ENCODE peak calls at places on chromosome 18, in ten cellular contexts. One of them, this sample, is unnamed.

GRCh38 chr18:24370120-24370519 is 27.5 kb downstream of the OSBPL1A start:
- DNase-seq in breast epithelium: no peak
- DNase-seq in GM23338: no peak
- DNase-seq in GM12892: no peak
- DNase-seq in H1: no peak
- DNase-seq in HCT116: no peak
- DNase-seq in transverse colon: no peak
- DNase-seq in sigmoid colon: no peak
- DNase-seq in HL-60: no peak
- DNase-seq in stomach: no peak
- DNase-seq in this sample: no peak

GRCh38 chr18:13036622-13037320 is 45.6 kb downstream of the CEP192 start:
- DNase-seq in breast epithelium: no peak
- DNase-seq in GM23338: no peak
- DNase-seq in GM12892: no peak
- DNase-seq in H1: no peak
- DNase-seq in HCT116: no peak
- DNase-seq in transverse colon: no peak
- DNase-seq in sigmoid colon: no peak
- DNase-seq in HL-60: no peak
- DNase-seq in stomach: no peak
- DNase-seq in this sample: no peak

GRCh38 chr18:62979172-62979571 is 263.8 kb downstream of the PHLPP1 start:
- DNase-seq in breast epithelium: peak; percentile 73
- DNase-seq in GM23338: no peak
- DNase-seq in GM12892: no peak
- DNase-seq in H1: no peak
- DNase-seq in HCT116: no peak
- DNase-seq in transverse colon: no peak
- DNase-seq in sigmoid colon: no peak
- DNase-seq in HL-60: peak; percentile 97
- DNase-seq in stomach: peak; percentile 60
- DNase-seq in this sample: no peak

GRCh38 chr18:39037925-39038324 is 1472.3 kb upstream of the CELF4 start:
- DNase-seq in breast epithelium: no peak
- DNase-seq in GM23338: no peak
- DNase-seq in GM12892: no peak
- DNase-seq in H1: no peak
- DNase-seq in HCT116: no peak
- DNase-seq in transverse colon: no peak
- DNase-seq in sigmoid colon: no peak
- DNase-seq in HL-60: no peak
- DNase-seq in stomach: no peak
- DNase-seq in this sample: no peak

GRCh38 chr18:62577748-62578147 is 54.9 kb downstream of the ZCCHC2 start:
- DNase-seq in breast epithelium: no peak
- DNase-seq in GM23338: no peak
- DNase-seq in GM12892: no peak
- DNase-seq in H1: no peak
- DNase-seq in HCT116: no peak
- DNase-seq in transverse colon: no peak
- DNase-seq in sigmoid colon: no peak
- DNase-seq in HL-60: no peak
- DNase-seq in stomach: no peak
- DNase-seq in this sample: no peak

GRCh38 chr18:77250501-77250925 is 865 bp downstream of the GALR1 start:
- DNase-seq in breast epithelium: no peak
- DNase-seq in GM23338: peak; percentile 59
- DNase-seq in GM12892: no peak
- DNase-seq in H1: no peak
- DNase-seq in HCT116: no peak
- DNase-seq in transverse colon: no peak
- DNase-seq in sigmoid colon: no peak
- DNase-seq in HL-60: no peak
- DNase-seq in stomach: no peak
- DNase-seq in this sample: no peak

GRCh38 chr18:31658670-31659573 is 25.5 kb downstream of the B4GALT6 start:
- DNase-seq in breast epithelium: no peak
- DNase-seq in GM23338: no peak
- DNase-seq in GM12892: no peak
- DNase-seq in H1: no peak
- DNase-seq in HCT116: no peak
- DNase-seq in transverse colon: no peak
- DNase-seq in sigmoid colon: no peak
- DNase-seq in HL-60: no peak
- DNase-seq in stomach: no peak
- DNase-seq in this sample: no peak

GRCh38 chr18:79586436-79587297 is 92.9 kb upstream of the CTDP1 start:
- DNase-seq in breast epithelium: no peak
- DNase-seq in GM23338: no peak
- DNase-seq in GM12892: no peak
- DNase-seq in H1: no peak
- DNase-seq in HCT116: no peak
- DNase-seq in transverse colon: peak; percentile 4
- DNase-seq in sigmoid colon: peak; percentile 59
- DNase-seq in HL-60: no peak
- DNase-seq in stomach: no peak
- DNase-seq in this sample: no peak

GRCh38 chr18:26863122-26863879 is 2.2 kb downstream of the AQP4 start:
- DNase-seq in breast epithelium: peak; percentile 63
- DNase-seq in GM23338: peak; percentile 75
- DNase-seq in GM12892: no peak
- DNase-seq in H1: no peak
- DNase-seq in HCT116: no peak
- DNase-seq in transverse colon: peak; percentile 74
- DNase-seq in sigmoid colon: peak; percentile 62
- DNase-seq in HL-60: no peak
- DNase-seq in stomach: peak; percentile 92
- DNase-seq in this sample: no peak

GRCh38 chr18:58407649-58408407 is 221.1 kb downstream of the ALPK2 start:
- DNase-seq in breast epithelium: no peak
- DNase-seq in GM23338: no peak
- DNase-seq in GM12892: no peak
- DNase-seq in H1: no peak
- DNase-seq in HCT116: no peak
- DNase-seq in transverse colon: no peak
- DNase-seq in sigmoid colon: no peak
- DNase-seq in HL-60: no peak
- DNase-seq in stomach: no peak
- DNase-seq in this sample: peak; percentile 100

GRCh38 chr18:33761363-33761762 is 183.3 kb downstream of the ASXL3 start:
- DNase-seq in breast epithelium: no peak
- DNase-seq in GM23338: no peak
- DNase-seq in GM12892: no peak
- DNase-seq in H1: no peak
- DNase-seq in HCT116: no peak
- DNase-seq in transverse colon: no peak
- DNase-seq in sigmoid colon: no peak
- DNase-seq in HL-60: no peak
- DNase-seq in stomach: peak; percentile 40
- DNase-seq in this sample: no peak

GRCh38 chr18:28095041-28095440 is 81.9 kb downstream of the CDH2 start:
- DNase-seq in breast epithelium: no peak
- DNase-seq in GM23338: no peak
- DNase-seq in GM12892: no peak
- DNase-seq in H1: no peak
- DNase-seq in HCT116: no peak
- DNase-seq in transverse colon: no peak
- DNase-seq in sigmoid colon: no peak
- DNase-seq in HL-60: no peak
- DNase-seq in stomach: no peak
- DNase-seq in this sample: no peak

GRCh38 chr18:26746284-26747130 is 119.0 kb downstream of the AQP4 start:
- DNase-seq in breast epithelium: no peak
- DNase-seq in GM23338: no peak
- DNase-seq in GM12892: no peak
- DNase-seq in H1: no peak
- DNase-seq in HCT116: no peak
- DNase-seq in transverse colon: no peak
- DNase-seq in sigmoid colon: no peak
- DNase-seq in HL-60: no peak
- DNase-seq in stomach: no peak
- DNase-seq in this sample: peak; percentile 10

GRCh38 chr18:46070232-46070631 is 1.8 kb downstream of the PSTPIP2 start:
- DNase-seq in breast epithelium: no peak
- DNase-seq in GM23338: no peak
- DNase-seq in GM12892: no peak
- DNase-seq in H1: no peak
- DNase-seq in HCT116: no peak
- DNase-seq in transverse colon: no peak
- DNase-seq in sigmoid colon: no peak
- DNase-seq in HL-60: no peak
- DNase-seq in stomach: no peak
- DNase-seq in this sample: no peak

GRCh38 chr18:46067431-46068007 is 4.5 kb downstream of the PSTPIP2 start:
- DNase-seq in breast epithelium: no peak
- DNase-seq in GM23338: peak; percentile 16
- DNase-seq in GM12892: no peak
- DNase-seq in H1: no peak
- DNase-seq in HCT116: peak; percentile 43
- DNase-seq in transverse colon: no peak
- DNase-seq in sigmoid colon: no peak
- DNase-seq in HL-60: no peak
- DNase-seq in stomach: no peak
- DNase-seq in this sample: peak; percentile 45

GRCh38 chr18:46070683-46071614 is 1.1 kb downstream of the PSTPIP2 start:
- DNase-seq in breast epithelium: no peak
- DNase-seq in GM23338: peak; percentile 8
- DNase-seq in GM12892: no peak
- DNase-seq in H1: no peak
- DNase-seq in HCT116: no peak
- DNase-seq in transverse colon: no peak
- DNase-seq in sigmoid colon: peak; percentile 66
- DNase-seq in HL-60: no peak
- DNase-seq in stomach: no peak
- DNase-seq in this sample: no peak

GRCh38 chr18:46068763-46069162 is 3.3 kb downstream of the PSTPIP2 start:
- DNase-seq in breast epithelium: no peak
- DNase-seq in GM23338: no peak
- DNase-seq in GM12892: no peak
- DNase-seq in H1: no peak
- DNase-seq in HCT116: no peak
- DNase-seq in transverse colon: no peak
- DNase-seq in sigmoid colon: no peak
- DNase-seq in HL-60: no peak
- DNase-seq in stomach: no peak
- DNase-seq in this sample: no peak

GRCh38 chr18:46069524-46069923 is 2.5 kb downstream of the PSTPIP2 start:
- DNase-seq in breast epithelium: no peak
- DNase-seq in GM23338: no peak
- DNase-seq in GM12892: no peak
- DNase-seq in H1: no peak
- DNase-seq in HCT116: no peak
- DNase-seq in transverse colon: no peak
- DNase-seq in sigmoid colon: no peak
- DNase-seq in HL-60: no peak
- DNase-seq in stomach: no peak
- DNase-seq in this sample: no peak
- TF ChIP-seq POLR2AphosphoS5 in breast epithelium: no peak
- TF ChIP-seq POLR2AphosphoS5 in GM23338: no peak
- TF ChIP-seq POLR2AphosphoS5 in GM12892: no peak
- TF ChIP-seq POLR2AphosphoS5 in H1: no peak
- TF ChIP-seq POLR2AphosphoS5 in HCT116: no peak
- TF ChIP-seq POLR2AphosphoS5 in transverse colon: no peak
- TF ChIP-seq POLR2AphosphoS5 in sigmoid colon: no peak
- TF ChIP-seq POLR2AphosphoS5 in HL-60: no peak
- TF ChIP-seq POLR2AphosphoS5 in stomach: no peak
- TF ChIP-seq POLR2AphosphoS5 in this sample: no peak

DNA sequence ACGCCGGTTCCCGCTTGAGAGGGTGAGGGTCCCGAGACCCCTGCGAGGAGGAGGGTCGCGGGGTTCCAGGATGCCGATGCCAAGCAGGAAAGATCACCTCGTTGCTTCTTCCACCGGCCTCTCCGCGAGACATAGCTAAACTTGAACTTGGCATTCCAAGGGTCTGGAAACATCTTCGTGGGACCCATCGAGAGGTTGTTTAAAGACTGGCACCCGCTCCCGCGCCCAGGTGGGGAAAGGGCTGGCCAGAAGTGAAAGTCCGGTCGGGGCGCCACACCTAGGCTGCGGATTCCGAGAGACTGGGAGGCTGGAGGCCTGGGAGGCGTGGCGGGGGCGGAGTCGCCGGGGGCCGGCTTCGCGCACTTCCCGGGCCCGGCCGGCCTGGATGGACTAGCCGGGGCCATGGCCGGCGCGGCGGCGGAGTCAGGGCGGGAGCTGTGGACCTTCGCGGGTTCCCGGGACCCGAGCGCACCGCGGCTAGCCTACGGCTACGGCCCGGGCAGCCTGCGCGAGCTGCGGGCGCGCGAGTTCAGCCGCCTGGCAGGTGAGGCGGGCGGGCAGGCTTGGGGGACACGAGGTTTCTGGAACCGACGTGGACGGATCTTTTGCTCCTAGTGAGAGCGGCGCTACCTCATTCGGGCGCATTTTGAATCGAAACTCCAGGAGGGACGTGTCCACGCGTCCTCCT is at the start of gene MOCOS:
- DNase-seq in breast epithelium: peak; percentile 68
- DNase-seq in GM23338: peak; percentile 88
- DNase-seq in GM12892: peak; percentile 69
- DNase-seq in H1: no peak
- DNase-seq in HCT116: peak; percentile 29
- DNase-seq in transverse colon: peak; percentile 90
- DNase-seq in sigmoid colon: peak; percentile 86
- DNase-seq in HL-60: no peak
- DNase-seq in stomach: peak; percentile 89
- DNase-seq in this sample: peak; percentile 68
- TF ChIP-seq POLR2AphosphoS5 in breast epithelium: no peak
- TF ChIP-seq POLR2AphosphoS5 in GM23338: peak; percentile 77
- TF ChIP-seq POLR2AphosphoS5 in GM12892: no peak
- TF ChIP-seq POLR2AphosphoS5 in H1: no peak
- TF ChIP-seq POLR2AphosphoS5 in HCT116: peak; percentile 87
- TF ChIP-seq POLR2AphosphoS5 in transverse colon: peak; percentile 48
- TF ChIP-seq POLR2AphosphoS5 in sigmoid colon: no peak
- TF ChIP-seq POLR2AphosphoS5 in HL-60: no peak
- TF ChIP-seq POLR2AphosphoS5 in stomach: peak; percentile 52
- TF ChIP-seq POLR2AphosphoS5 in this sample: peak; percentile 44

GRCh38 chr18:2921778-2922177 is 75.0 kb downstream of the EMILIN2 start:
- DNase-seq in breast epithelium: no peak
- DNase-seq in GM23338: no peak
- DNase-seq in GM12892: no peak
- DNase-seq in H1: no peak
- DNase-seq in HCT116: no peak
- DNase-seq in transverse colon: no peak
- DNase-seq in sigmoid colon: no peak
- DNase-seq in HL-60: no peak
- DNase-seq in stomach: no peak
- DNase-seq in this sample: no peak
- TF ChIP-seq POLR2AphosphoS5 in breast epithelium: no peak
- TF ChIP-seq POLR2AphosphoS5 in GM23338: no peak
- TF ChIP-seq POLR2AphosphoS5 in GM12892: no peak
- TF ChIP-seq POLR2AphosphoS5 in H1: no peak
- TF ChIP-seq POLR2AphosphoS5 in HCT116: no peak
- TF ChIP-seq POLR2AphosphoS5 in transverse colon: no peak
- TF ChIP-seq POLR2AphosphoS5 in sigmoid colon: no peak
- TF ChIP-seq POLR2AphosphoS5 in HL-60: no peak
- TF ChIP-seq POLR2AphosphoS5 in stomach: no peak
- TF ChIP-seq POLR2AphosphoS5 in this sample: no peak

DNA sequence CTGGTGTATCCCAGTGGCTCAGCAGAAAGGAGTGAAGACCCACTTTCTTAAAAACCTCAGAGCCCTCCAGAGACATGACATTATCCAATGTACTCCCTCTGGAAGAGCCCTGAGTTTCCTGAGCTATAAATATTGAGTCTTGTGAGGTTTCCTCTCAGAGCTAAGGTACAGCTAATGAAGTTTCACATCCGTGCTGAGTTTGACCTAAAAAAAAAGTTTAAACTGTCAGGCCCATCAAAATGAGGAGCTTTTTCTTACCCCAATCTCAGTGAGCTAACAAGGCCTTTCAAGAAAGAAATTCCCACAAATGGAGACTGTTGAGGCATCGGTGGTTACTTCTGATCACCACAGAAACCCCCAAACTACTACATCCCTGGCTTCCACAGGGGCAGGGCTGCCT is 65.4 kb upstream of the ST8SIA3 start:
- DNase-seq in breast epithelium: no peak
- DNase-seq in GM23338: no peak
- DNase-seq in GM12892: no peak
- DNase-seq in H1: no peak
- DNase-seq in HCT116: no peak
- DNase-seq in transverse colon: no peak
- DNase-seq in sigmoid colon: no peak
- DNase-seq in HL-60: no peak
- DNase-seq in stomach: no peak
- DNase-seq in this sample: no peak
- TF ChIP-seq POLR2AphosphoS5 in breast epithelium: no peak
- TF ChIP-seq POLR2AphosphoS5 in GM23338: no peak
- TF ChIP-seq POLR2AphosphoS5 in GM12892: no peak
- TF ChIP-seq POLR2AphosphoS5 in H1: no peak
- TF ChIP-seq POLR2AphosphoS5 in HCT116: no peak
- TF ChIP-seq POLR2AphosphoS5 in transverse colon: no peak
- TF ChIP-seq POLR2AphosphoS5 in sigmoid colon: no peak
- TF ChIP-seq POLR2AphosphoS5 in HL-60: no peak
- TF ChIP-seq POLR2AphosphoS5 in stomach: no peak
- TF ChIP-seq POLR2AphosphoS5 in this sample: no peak